ENCODE peak calls at places on chromosomes 4 and X, in five cellular contexts. L is body of pancreas, F is heart left ventricle, I is IMR-90, Z is K562. W is an unnamed sample.

GRCh38 chrX:131308980-131309379 is 19.9 kb upstream of the IGSF1 start:
- DNase-seq in L (no peak), Z (no peak), I (no peak), F (no peak), W (no peak)

GRCh38 chr4:125735107-125735506 is 420.4 kb downstream of the FAT4 start:
- DNase-seq in I (peak; percentile 86), L (peak; percentile 43), F (peak; percentile 23), Z (no peak), W (no peak)

GRCh38 chr4:95219109-95219508 is 329.7 kb downstream of the UNC5C start:
- DNase-seq in I (peak; percentile 89), L (no peak), F (no peak), Z (no peak), W (no peak)

GRCh38 chrX:36407886-36408285 is 488.4 kb downstream of the CFAP47 start:
- DNase-seq in F (no peak), L (no peak), I (no peak), Z (no peak), W (no peak)

GRCh38 chr4:53963786-53964185 is 100.6 kb downstream of the CHIC2 start:
- DNase-seq in Z (no peak), L (no peak), I (no peak), F (no peak), W (no peak)

GRCh38 chrX:82748901-82749505 is 759.1 kb upstream of the POU3F4 start:
- DNase-seq in I (no peak), F (no peak), Z (no peak), L (no peak), W (no peak)

GRCh38 chr4:9146967-9147366 is 23.2 kb upstream of the FAM90A26 start:
- DNase-seq in Z (no peak), F (no peak), L (no peak), I (no peak), W (no peak)

GRCh38 chr4:15753786-15754185 is 24.3 kb upstream of the CD38 start:
- DNase-seq in Z (no peak), F (peak; percentile 88), I (peak; percentile 6), L (peak; percentile 30), W (no peak)

GRCh38 chrX:81174286-81174685 is 27.4 kb downstream of the HMGN5 start:
- DNase-seq in I (peak; percentile 37), Z (no peak), L (no peak), F (no peak), W (no peak)

GRCh38 chr4:71130827-71131603 is 137.6 kb downstream of the DCK start:
- DNase-seq in F (no peak), Z (no peak), I (peak; percentile 89), L (no peak), W (no peak)

GRCh38 chrX:39627257-39627656 is 470.5 kb downstream of the BCOR start:
- DNase-seq in I (no peak), Z (peak; percentile 20), L (no peak), F (no peak), W (no peak)

GRCh38 chr4:122879001-122879400 is 43.4 kb downstream of the NUDT6 start:
- DNase-seq in L (no peak), I (no peak), Z (no peak), F (no peak), W (no peak)

GRCh38 chrX:1582686-1583437 is 8.5 kb upstream of the AKAP17A start:
- DNase-seq in F (no peak), Z (no peak), I (no peak), L (no peak), W (no peak)

GRCh38 chrX:68895339-68896250 is 66.8 kb downstream of the EFNB1 start:
- DNase-seq in F (peak; percentile 40), L (peak; percentile 25), I (peak; percentile 42), Z (peak; percentile 29), W (no peak)

GRCh38 chrX:130435937-130436336 is 34.1 kb downstream of the RBMX2 start:
- DNase-seq in L (no peak), Z (no peak), I (no peak), F (no peak), W (no peak)

GRCh38 chr4:88382621-88383020 is 4.0 kb downstream of the HERC6 start:
- DNase-seq in L (peak; percentile 20), I (no peak), Z (no peak), F (no peak), W (no peak)

GRCh38 chr4:88378691-88379559 is at the start of gene HERC6:
- DNase-seq in L (peak; percentile 92), I (peak; percentile 78), F (peak; percentile 82), Z (peak; percentile 17), W (peak; percentile 70)
- TF ChIP-seq POLR2A in L (peak; percentile 69), I (no peak), F (no peak), Z (no peak), W (no peak)

GRCh38 chr4:183407128-183407585 is 37.3 kb upstream of the CDKN2AIP start:
- DNase-seq in Z (peak; percentile 81), I (peak; percentile 64), L (peak; percentile 83), F (peak; percentile 77), W (peak; percentile 80)
- TF ChIP-seq POLR2A in Z (no peak), I (no peak), L (peak; percentile 13), F (no peak), W (no peak)

GRCh38 chr4:151013944-151014343 is 1.1 kb downstream of the LRBA start:
- DNase-seq in L (no peak), I (no peak), F (no peak), Z (no peak), W (no peak)

GRCh38 chr4:151013491-151013890 is 1.6 kb downstream of the LRBA start:
- DNase-seq in I (no peak), F (no peak), Z (no peak), L (no peak), W (no peak)

GRCh38 chr4:151012836-151013235 is 2.2 kb downstream of the LRBA start:
- DNase-seq in Z (no peak), L (peak; percentile 13), I (no peak), F (no peak), W (no peak)

GRCh38 chr4:151014521-151015457 is at the start of gene LRBA:
- DNase-seq in F (peak; percentile 69), L (peak; percentile 93), Z (peak; percentile 78), I (peak; percentile 21), W (peak; percentile 46)

DNA sequence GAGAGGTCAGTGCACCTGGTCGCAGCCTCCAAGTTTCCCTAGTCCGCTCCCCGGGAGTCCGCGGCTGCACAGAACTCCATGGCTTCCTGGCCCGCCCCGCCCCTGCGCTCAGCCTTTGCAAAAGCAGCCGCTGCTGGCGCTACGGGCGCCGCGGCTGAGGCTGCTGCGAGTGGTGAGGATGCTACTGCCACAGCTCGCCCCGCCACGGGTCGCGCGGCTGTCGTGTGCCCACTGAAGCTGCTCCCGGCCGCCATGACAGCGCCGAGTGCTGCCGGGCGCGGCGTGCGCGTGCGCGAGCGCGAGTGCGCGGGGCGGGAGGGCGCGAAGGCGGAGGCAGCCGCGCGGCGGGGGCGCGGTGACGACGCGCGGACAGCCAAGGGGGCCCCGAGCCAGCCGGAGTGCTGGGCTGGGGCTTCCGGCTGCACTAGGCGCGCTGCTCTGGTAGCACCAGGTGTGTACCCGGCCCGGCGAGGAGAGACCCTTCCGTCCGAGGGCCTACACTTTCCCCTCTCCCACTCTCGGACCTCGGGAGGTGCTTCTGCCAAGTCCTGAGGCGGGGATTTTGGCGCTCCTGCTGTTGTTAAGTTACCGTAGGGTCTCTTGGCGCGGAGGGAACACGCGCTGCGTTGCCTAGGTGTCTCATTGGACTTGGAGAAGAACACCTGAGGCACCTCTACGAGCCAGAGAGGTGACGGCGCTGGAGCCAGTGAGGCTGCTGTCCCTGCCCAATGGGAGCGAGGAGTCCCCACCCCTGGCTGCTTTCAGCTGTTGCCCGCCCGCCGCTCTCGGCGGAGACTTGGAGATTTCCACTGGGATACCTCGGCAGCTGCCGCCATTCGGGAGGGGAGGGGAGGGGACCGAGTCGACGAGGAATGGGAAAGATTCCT is 617 bp upstream of the LRBA start:
- DNase-seq in L (peak; percentile 91), F (peak; percentile 68), I (peak; percentile 54), Z (peak; percentile 86), W (peak; percentile 67)
- TF ChIP-seq POLR2A in L (peak; percentile 98), F (peak; percentile 61), I (no peak), Z (peak; percentile 96), W (peak; percentile 91)

GRCh38 chr4:145045180-145045579 is 52.8 kb downstream of the ANAPC10 start:
- DNase-seq in Z (no peak), L (no peak), F (no peak), I (no peak), W (no peak)
- TF ChIP-seq POLR2A in Z (no peak), L (no peak), F (no peak), I (no peak), W (no peak)

GRCh38 chr4:56757821-56758400 is 63.6 kb downstream of the SPINK2 start:
- DNase-seq in I (peak; percentile 94), F (peak; percentile 11), L (peak; percentile 47), Z (no peak), W (peak; percentile 61)
- TF ChIP-seq POLR2A in I (no peak), F (no peak), L (no peak), Z (no peak), W (no peak)

GRCh38 chr4:2792711-2793577 is at the start of gene SH3BP2:
- DNase-seq in Z (peak; percentile 97), F (peak; percentile 88), I (peak; percentile 49), L (peak; percentile 86), W (peak; percentile 74)
- TF ChIP-seq POLR2A in Z (no peak), F (peak; percentile 37), I (no peak), L (no peak), W (no peak)